ENCODE peak calls at places on chromosomes 1 and 21, in five cellular contexts. R, P, H, Z and L are unnamed samples.

GRCh38 chr1:46519209-46519608 is 29.6 kb downstream of the DMBX1 start:
- DNase-seq in R (no peak), P (no peak), H (peak), Z (no peak), L (no peak)

GRCh38 chr21:15343066-15343465 is 278.3 kb upstream of the NRIP1 start:
- DNase-seq in R (no peak), P (no peak), H (no peak), Z (no peak), L (no peak)

GRCh38 chr1:161402446-161402845 is 34.8 kb upstream of the CFAP126 start:
- DNase-seq in R (no peak), P (no peak), H (no peak), Z (no peak), L (no peak)

GRCh38 chr1:114587203-114587991 is 6.0 kb upstream of the BCAS2 start:
- DNase-seq in R (no peak), P (no peak), H (no peak), Z (no peak), L (no peak)

GRCh38 chr1:81327743-81328142 is 473.0 kb upstream of the ADGRL2 start:
- DNase-seq in R (no peak), P (no peak), H (no peak), Z (peak), L (no peak)

GRCh38 chr1:15411593-15412487 is 2.2 kb downstream of the EFHD2 start:
- DNase-seq in R (peak), P (no peak), H (peak), Z (no peak), L (no peak)

GRCh38 chr1:171251042-171251740 is 2.9 kb downstream of the FMO1 start:
- DNase-seq in R (peak), P (peak), H (no peak), Z (no peak), L (peak)

GRCh38 chr21:31258073-31258472 is 86.0 kb downstream of the TIAM1 start:
- DNase-seq in R (no peak), P (no peak), H (no peak), Z (no peak), L (no peak)

GRCh38 chr21:46188226-46189212 is 4.3 kb upstream of the SPATC1L start:
- DNase-seq in R (peak), P (no peak), H (no peak), Z (no peak), L (no peak)

GRCh38 chr1:185453496-185454192 is 136.6 kb upstream of the IVNS1ABP start:
- DNase-seq in R (no peak), P (no peak), H (no peak), Z (no peak), L (no peak)

GRCh38 chr21:38614558-38614957 is 116.3 kb upstream of the ERG start:
- DNase-seq in R (no peak), P (no peak), H (no peak), Z (no peak), L (no peak)

GRCh38 chr1:10544239-10544638 is 69.5 kb downstream of the PEX14 start:
- DNase-seq in R (no peak), P (no peak), H (no peak), Z (no peak), L (no peak)

GRCh38 chr1:64327119-64327518 is 123.7 kb downstream of the UBE2U start:
- DNase-seq in R (no peak), P (no peak), H (no peak), Z (no peak), L (no peak)

GRCh38 chr1:233791372-233791703 is 113.1 kb upstream of the SLC35F3 start:
- DNase-seq in R (no peak), P (no peak), H (no peak), Z (no peak), L (no peak)

GRCh38 chr21:41069305-41069642 is 98.7 kb upstream of the BACE2 start:
- DNase-seq in R (no peak), P (no peak), H (no peak), Z (no peak), L (no peak)

GRCh38 chr1:206116873-206117150 is 376 bp downstream of the AVPR1B start:
- DNase-seq in R (no peak), P (no peak), H (no peak), Z (no peak), L (no peak)

GRCh38 chr21:15060776-15061175 is 4.0 kb downstream of the NRIP1 start:
- DNase-seq in R (no peak), P (no peak), H (no peak), Z (no peak), L (peak)

GRCh38 chr1:100353988-100354387 is 1.7 kb downstream of the CDC14A start:
- DNase-seq in R (no peak), P (peak), H (no peak), Z (no peak), L (no peak)

GRCh38 chr1:183792300-183792699 is 12.6 kb upstream of the RGL1 start:
- DNase-seq in R (no peak), P (no peak), H (no peak), Z (no peak), L (no peak)

GRCh38 chr1:226569879-226570547 is 21.4 kb downstream of the STUM start:
- DNase-seq in R (no peak), P (no peak), H (no peak), Z (peak), L (no peak)

GRCh38 chr1:115748396-115749130 is 20.0 kb downstream of the CASQ2 start:
- DNase-seq in R (no peak), P (no peak), H (no peak), Z (no peak), L (no peak)

GRCh38 chr1:14698206-14698605 is 99.7 kb downstream of the KAZN start:
- DNase-seq in R (no peak), P (no peak), H (no peak), Z (no peak), L (peak)

GRCh38 chr1:168529533-168529932 is 14.3 kb downstream of the XCL2 start:
- DNase-seq in R (no peak), P (no peak), H (no peak), Z (no peak), L (no peak)

GRCh38 chr1:73947009-73947408 is 251.0 kb downstream of the LRRIQ3 start:
- DNase-seq in R (no peak), P (no peak), H (no peak), Z (no peak), L (no peak)

GRCh38 chr1:23436520-23437354 is 12.2 kb upstream of the TCEA3 start:
- DNase-seq in R (peak), P (no peak), H (no peak), Z (no peak), L (no peak)

GRCh38 chr1:39647247-39647646 is 7.8 kb upstream of the HEYL start:
- DNase-seq in R (no peak), P (no peak), H (no peak), Z (no peak), L (no peak)

GRCh38 chr21:42523941-42524340 is 10.3 kb downstream of the SLC37A1 start:
- DNase-seq in R (no peak), P (no peak), H (no peak), Z (no peak), L (no peak)

GRCh38 chr1:43448955-43449707 is 4.6 kb downstream of the HYI start:
- DNase-seq in R (peak), P (no peak), H (no peak), Z (no peak), L (no peak)

GRCh38 chr1:160705176-160705745 is 6.4 kb downstream of the CD48 start:
- DNase-seq in R (no peak), P (no peak), H (peak), Z (no peak), L (no peak)

GRCh38 chr21:25370311-25370744 is 237.0 kb downstream of the MRPL39 start:
- DNase-seq in R (peak), P (no peak), H (no peak), Z (no peak), L (no peak)

GRCh38 chr1:221394011-221394544 is 347.8 kb downstream of the DUSP10 start:
- DNase-seq in R (no peak), P (peak), H (no peak), Z (no peak), L (no peak)

GRCh38 chr1:22854688-22855565 is 117.7 kb downstream of the LACTBL1 start:
- DNase-seq in R (no peak), P (no peak), H (no peak), Z (no peak), L (no peak)

GRCh38 chr1:205936846-205937707 is 6.2 kb downstream of the SLC26A9 start:
- DNase-seq in R (no peak), P (no peak), H (no peak), Z (no peak), L (no peak)

GRCh38 chr1:109769335-109770078 is 5.8 kb upstream of the EPS8L3 start:
- DNase-seq in R (peak), P (no peak), H (peak), Z (no peak), L (no peak)

GRCh38 chr1:203282720-203283542 is 22.4 kb upstream of the BTG2 start:
- DNase-seq in R (no peak), P (no peak), H (no peak), Z (no peak), L (peak)